ENCODE peak calls at places on chromosome 15, in seven cellular contexts. Z is H1, X is H9, N is trophoblast cell, G is neuronal stem cell, W is IMR-90, Q is mesendoderm. F is an unnamed sample.

GRCh38 chr15:70741107-70741511 is 22.2 kb downstream of the UACA start:
- DNase-seq in W (peak), G (no peak), Q (no peak), Z (no peak), N (peak), X (no peak), F (peak)

GRCh38 chr15:67409175-67409574 is 111.8 kb upstream of the C15orf61 start:
- DNase-seq in N (no peak), G (no peak), W (no peak), Q (no peak), X (no peak), Z (no peak), F (no peak)

GRCh38 chr15:96093063-96093462 is 237.4 kb upstream of the NR2F2 start:
- DNase-seq in Q (peak), W (peak), X (no peak), N (no peak), G (no peak), Z (no peak), F (peak)

GRCh38 chr15:72318408-72318942 is 1.5 kb downstream of the CELF6 start:
- DNase-seq in Q (no peak), Z (no peak), W (no peak), N (no peak), X (no peak), G (no peak), F (peak)

GRCh38 chr15:31391687-31392671 is 65.3 kb downstream of the KLF13 start:
- DNase-seq in W (peak), X (peak), Q (peak), N (peak), Z (no peak), G (peak), F (peak)

GRCh38 chr15:40565333-40566238 is 744 bp upstream of the CCDC32 start:
- DNase-seq in Z (no peak), X (no peak), W (no peak), N (peak), Q (peak), G (no peak), F (no peak)

GRCh38 chr15:64597469-64597806 is 137.1 kb downstream of the ZNF609 start:
- DNase-seq in N (no peak), Z (no peak), X (no peak), W (no peak), G (no peak), Q (no peak), F (no peak)

GRCh38 chr15:76252249-76252648 is 59.0 kb downstream of the ETFA start:
- DNase-seq in Q (peak), G (no peak), W (no peak), Z (no peak), N (peak), X (no peak), F (no peak)

GRCh38 chr15:89593018-89593417 is 17.7 kb downstream of the TICRR start:
- DNase-seq in G (no peak), X (no peak), Z (no peak), W (peak), N (no peak), Q (no peak), F (no peak)

GRCh38 chr15:57019496-57020160 is 101.2 kb downstream of the TCF12 start:
- DNase-seq in Z (no peak), W (no peak), X (no peak), Q (no peak), G (no peak), N (peak), F (no peak)

GRCh38 chr15:85865070-85865684 is 70.5 kb upstream of the KLHL25 start:
- DNase-seq in N (peak), W (peak), G (peak), Z (peak), X (peak), Q (peak), F (peak)

GRCh38 chr15:78507831-78508160 is 419 bp downstream of the HYKK start:
- DNase-seq in Z (peak), N (no peak), X (no peak), Q (no peak), G (no peak), W (no peak), F (no peak)

GRCh38 chr15:59541750-59542149 is 69.8 kb upstream of the GCNT3 start:
- DNase-seq in G (no peak), Z (no peak), Q (no peak), N (no peak), W (no peak), X (no peak), F (no peak)

GRCh38 chr15:76185716-76186115 is 125.6 kb downstream of the ETFA start:
- DNase-seq in Q (peak), X (peak), Z (peak), G (peak), N (peak), W (peak), F (peak)

GRCh38 chr15:77081971-77082370 is 11.1 kb upstream of the TSPAN3 start:
- DNase-seq in Q (no peak), X (no peak), Z (no peak), G (no peak), W (peak), N (no peak), F (no peak)

GRCh38 chr15:64636101-64636500 is 139.3 kb downstream of the RBPMS2 start:
- DNase-seq in G (peak), N (no peak), Q (peak), Z (no peak), W (no peak), X (no peak), F (peak)

GRCh38 chr15:33148129-33148850 is 46.2 kb downstream of the FMN1 start:
- DNase-seq in X (no peak), Q (no peak), W (no peak), N (no peak), G (no peak), Z (no peak), F (no peak)

GRCh38 chr15:38563723-38564519 is 693 bp downstream of the RASGRP1 start:
- DNase-seq in G (peak), X (peak), Z (no peak), N (peak), Q (peak), W (peak), F (peak)

GRCh38 chr15:70569139-70569717 is 194.1 kb downstream of the UACA start:
- DNase-seq in W (peak), N (peak), Z (no peak), G (no peak), Q (peak), X (peak), F (peak)

GRCh38 chr15:88622605-88622975 is 1.4 kb downstream of the AEN start:
- DNase-seq in G (no peak), N (no peak), Z (no peak), X (no peak), W (no peak), Q (no peak), F (no peak)

GRCh38 chr15:48332642-48333034 is 1.4 kb downstream of the DUT start:
- DNase-seq in X (no peak), Z (no peak), G (no peak), W (no peak), Q (peak), N (no peak), F (no peak)

GRCh38 chr15:98943609-98944111 is 63.9 kb downstream of the PGPEP1L start:
- DNase-seq in X (no peak), Z (no peak), N (peak), G (no peak), Q (peak), W (peak), F (peak)

GRCh38 chr15:68298882-68299381 is 21.4 kb downstream of the FEM1B start:
- DNase-seq in Z (no peak), Q (no peak), X (no peak), G (no peak), N (peak), W (no peak), F (peak)

GRCh38 chr15:88419830-88420229 is 47.4 kb downstream of the MRPL46 start:
- DNase-seq in Z (no peak), X (no peak), G (no peak), N (no peak), Q (no peak), W (peak), F (no peak)

DNA sequence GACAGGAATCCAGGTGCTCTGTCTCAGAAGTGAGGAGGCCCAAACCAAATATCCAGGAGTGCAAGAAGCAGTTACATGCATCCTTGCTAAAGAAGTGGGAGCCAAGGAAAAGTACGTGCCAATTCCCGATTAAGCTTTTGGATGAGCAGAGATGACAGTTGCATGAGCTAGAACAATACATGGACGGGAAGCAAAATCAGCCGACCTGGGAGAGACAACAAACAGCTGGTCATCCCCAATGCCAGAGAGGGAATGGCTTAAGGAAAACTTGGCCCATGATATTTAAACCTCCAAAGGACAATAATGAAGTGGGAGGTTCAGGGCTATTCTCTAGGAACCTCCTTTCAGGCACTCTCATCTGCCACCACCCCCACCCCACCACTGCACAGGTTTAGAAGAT is 86.0 kb upstream of the ABHD17C start:
- DNase-seq in Q (no peak), N (no peak), W (no peak), Z (no peak), G (no peak), X (no peak), F (no peak)
- H3K18ac ChIP-seq in Q (no peak), N (no peak), W (no peak), Z (no peak), G (no peak), X (no peak), F (no peak)

GRCh38 chr15:91320106-91320505 is 220.0 kb downstream of the SV2B start:
- DNase-seq in G (no peak), N (no peak), W (no peak), Z (no peak), Q (no peak), X (no peak), F (no peak)
- H3K18ac ChIP-seq in G (no peak), N (no peak), W (no peak), Z (no peak), Q (no peak), X (no peak), F (no peak)

DNA sequence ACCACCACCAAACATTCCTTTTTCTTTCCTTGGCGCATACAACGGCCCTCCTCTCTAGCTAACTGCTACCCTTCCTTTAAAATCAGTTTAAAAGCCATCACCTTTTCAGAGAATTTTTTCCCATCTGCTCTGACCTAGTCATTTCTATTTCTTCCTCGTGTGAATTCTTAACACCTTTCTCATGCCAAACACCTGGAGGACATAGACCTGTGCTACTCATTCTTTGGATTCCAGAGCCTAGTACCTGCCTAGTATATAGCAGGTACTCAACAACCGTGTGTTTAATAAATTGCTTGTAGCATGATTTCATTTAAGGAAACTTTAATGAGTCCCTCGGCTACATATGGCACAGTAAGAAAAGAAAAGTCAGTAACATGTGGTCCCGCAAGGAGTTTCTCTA is 2.0 kb upstream of the TPM1 start:
- DNase-seq in N (peak), G (no peak), W (no peak), X (no peak), Q (peak), Z (no peak), F (no peak)
- H3K18ac ChIP-seq in N (no peak), G (no peak), W (no peak), X (no peak), Q (no peak), Z (peak), F (no peak)

GRCh38 chr15:74727727-74728126 is 2.4 kb upstream of the CYP1A1 start:
- DNase-seq in Z (no peak), W (no peak), G (no peak), N (no peak), Q (no peak), X (no peak), F (no peak)
- H3K18ac ChIP-seq in Z (no peak), W (no peak), G (peak), N (no peak), Q (no peak), X (no peak), F (peak)

GRCh38 chr15:35736150-35736549 is 190.2 kb upstream of the DPH6 start:
- DNase-seq in W (peak), G (no peak), N (no peak), Q (no peak), X (no peak), Z (no peak), F (peak)

GRCh38 chr15:35738370-35738769 is 192.4 kb upstream of the DPH6 start:
- DNase-seq in N (peak), X (peak), Q (peak), W (peak), G (no peak), Z (no peak), F (peak)

GRCh38 chr15:35740761-35741160 is 194.8 kb upstream of the DPH6 start:
- DNase-seq in W (peak), N (peak), Q (no peak), X (no peak), Z (no peak), G (no peak), F (no peak)

GRCh38 chr15:35741395-35741794 is 195.4 kb upstream of the DPH6 start:
- DNase-seq in W (no peak), N (no peak), Z (no peak), G (no peak), X (no peak), Q (peak), F (no peak)

DNA sequence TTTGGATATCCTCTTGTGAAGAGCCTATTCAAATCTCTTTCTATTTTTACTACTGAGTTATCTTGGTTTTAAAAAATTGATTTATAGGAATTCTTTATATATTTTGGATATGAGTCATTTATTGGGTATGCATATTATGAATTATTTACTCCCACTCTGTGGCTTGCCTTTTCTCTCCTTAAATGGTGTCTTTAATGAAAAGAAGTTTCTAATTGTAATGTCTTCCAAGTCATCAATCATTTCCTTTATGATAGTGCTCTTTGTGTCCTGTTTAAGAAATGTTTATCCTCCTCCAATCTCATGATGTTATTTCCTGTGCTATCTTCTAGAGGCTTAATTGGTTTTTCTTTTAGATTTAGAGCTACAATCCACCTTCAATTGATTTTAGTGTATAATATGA is 191.6 kb upstream of the DPH6 start:
- DNase-seq in N (no peak), Q (no peak), Z (no peak), X (no peak), G (no peak), W (peak), F (no peak)
- H3K18ac ChIP-seq in N (no peak), Q (no peak), Z (no peak), X (no peak), G (no peak), W (no peak), F (no peak)

DNA sequence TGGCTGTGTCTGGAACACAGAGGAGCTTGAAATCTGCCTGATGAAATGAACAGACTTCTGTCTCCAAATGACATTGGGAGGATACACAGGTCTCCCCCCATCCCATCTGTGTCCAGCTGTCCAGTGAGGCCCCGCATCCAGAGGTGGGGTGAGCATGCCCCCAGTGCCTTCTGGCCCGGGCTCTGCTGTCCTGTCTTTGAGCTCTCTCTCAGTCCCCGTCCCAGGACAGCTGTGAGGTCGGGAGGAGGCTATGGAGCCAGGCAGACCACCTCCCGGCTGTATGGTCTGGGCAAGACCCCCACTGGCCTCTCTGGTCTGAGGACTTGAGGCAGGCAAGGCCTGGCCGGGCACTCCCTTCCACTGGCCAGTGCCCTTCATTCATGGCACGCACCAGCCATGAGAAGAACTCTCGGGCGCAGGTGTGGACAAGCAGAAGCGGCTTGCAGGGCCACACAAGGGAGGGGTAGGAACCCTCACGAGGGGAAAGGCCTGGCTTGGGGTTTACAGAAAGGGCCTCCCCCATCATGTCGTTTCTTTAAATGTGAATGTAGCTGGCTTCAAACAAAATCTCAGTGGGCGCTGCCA is 38.9 kb downstream of the PCSK6 start:
- DNase-seq in W (no peak), N (no peak), Z (no peak), G (no peak), Q (no peak), X (no peak), F (no peak)
- H3K18ac ChIP-seq in W (no peak), N (no peak), Z (no peak), G (peak), Q (no peak), X (no peak), F (peak)